ENCODE peak calls at places on chromosome 1, in five cellular contexts. One of them, this sample, is unnamed.

GRCh38 chr1:224733021-224733911 is 117.1 kb downstream of the CNIH3 start:
- DNase-seq in HCT116: no peak
- DNase-seq in K562: no peak
- DNase-seq in SK-N-SH: peak
- DNase-seq in H1: no peak
- DNase-seq in this sample: no peak

GRCh38 chr1:157274698-157275534 is 136.7 kb upstream of the ETV3 start:
- DNase-seq in HCT116: no peak
- DNase-seq in K562: peak
- DNase-seq in SK-N-SH: no peak
- DNase-seq in H1: no peak
- DNase-seq in this sample: no peak

GRCh38 chr1:11862890-11863289 is 4.1 kb upstream of the NPPB start:
- DNase-seq in HCT116: no peak
- DNase-seq in K562: no peak
- DNase-seq in SK-N-SH: no peak
- DNase-seq in H1: no peak
- DNase-seq in this sample: peak

GRCh38 chr1:7988576-7988975 is 27.1 kb downstream of the PARK7 start:
- DNase-seq in HCT116: no peak
- DNase-seq in K562: no peak
- DNase-seq in SK-N-SH: no peak
- DNase-seq in H1: no peak
- DNase-seq in this sample: no peak

GRCh38 chr1:13813398-13814012 is 113.5 kb downstream of the PRDM2 start:
- DNase-seq in HCT116: no peak
- DNase-seq in K562: peak
- DNase-seq in SK-N-SH: peak
- DNase-seq in H1: peak
- DNase-seq in this sample: peak

GRCh38 chr1:234724517-234725176 is 114.7 kb upstream of the IRF2BP2 start:
- DNase-seq in HCT116: peak
- DNase-seq in K562: peak
- DNase-seq in SK-N-SH: peak
- DNase-seq in H1: no peak
- DNase-seq in this sample: peak

GRCh38 chr1:59804301-59804700 is 10.4 kb upstream of the HOOK1 start:
- DNase-seq in HCT116: no peak
- DNase-seq in K562: no peak
- DNase-seq in SK-N-SH: no peak
- DNase-seq in H1: no peak
- DNase-seq in this sample: peak

GRCh38 chr1:230629511-230629910 is 12.8 kb upstream of the COG2 start:
- DNase-seq in HCT116: no peak
- DNase-seq in K562: no peak
- DNase-seq in SK-N-SH: no peak
- DNase-seq in H1: no peak
- DNase-seq in this sample: no peak

GRCh38 chr1:174266991-174267612 is 107.8 kb downstream of the RABGAP1L start:
- DNase-seq in HCT116: no peak
- DNase-seq in K562: no peak
- DNase-seq in SK-N-SH: no peak
- DNase-seq in H1: no peak
- DNase-seq in this sample: no peak

GRCh38 chr1:89938171-89939055 is 56.5 kb upstream of the ZNF326 start:
- DNase-seq in HCT116: no peak
- DNase-seq in K562: no peak
- DNase-seq in SK-N-SH: no peak
- DNase-seq in H1: no peak
- DNase-seq in this sample: peak

GRCh38 chr1:183282101-183282855 is 96.2 kb downstream of the LAMC2 start:
- DNase-seq in HCT116: no peak
- DNase-seq in K562: no peak
- DNase-seq in SK-N-SH: no peak
- DNase-seq in H1: no peak
- DNase-seq in this sample: no peak

GRCh38 chr1:180936110-180937011 is 23.7 kb downstream of the KIAA1614 start:
- DNase-seq in HCT116: no peak
- DNase-seq in K562: no peak
- DNase-seq in SK-N-SH: no peak
- DNase-seq in H1: no peak
- DNase-seq in this sample: no peak

GRCh38 chr1:8871539-8871935 is 6.9 kb downstream of the ENO1 start:
- DNase-seq in HCT116: no peak
- DNase-seq in K562: no peak
- DNase-seq in SK-N-SH: no peak
- DNase-seq in H1: no peak
- DNase-seq in this sample: no peak

GRCh38 chr1:101833312-101833711 is 163.4 kb downstream of the OLFM3 start:
- DNase-seq in HCT116: no peak
- DNase-seq in K562: no peak
- DNase-seq in SK-N-SH: no peak
- DNase-seq in H1: no peak
- DNase-seq in this sample: no peak

GRCh38 chr1:10446790-10447422 is 2.9 kb upstream of the CORT start:
- DNase-seq in HCT116: no peak
- DNase-seq in K562: no peak
- DNase-seq in SK-N-SH: no peak
- DNase-seq in H1: no peak
- DNase-seq in this sample: no peak

GRCh38 chr1:9809122-9809521 is 14.6 kb downstream of the CLSTN1 start:
- DNase-seq in HCT116: no peak
- DNase-seq in K562: no peak
- DNase-seq in SK-N-SH: no peak
- DNase-seq in H1: no peak
- DNase-seq in this sample: no peak

GRCh38 chr1:75615664-75616435 is 4.9 kb upstream of the SLC44A5 start:
- DNase-seq in HCT116: no peak
- DNase-seq in K562: peak
- DNase-seq in SK-N-SH: peak
- DNase-seq in H1: peak
- DNase-seq in this sample: peak

GRCh38 chr1:29602203-29602602 is 365.9 kb downstream of the PTPRU start:
- DNase-seq in HCT116: no peak
- DNase-seq in K562: peak
- DNase-seq in SK-N-SH: no peak
- DNase-seq in H1: no peak
- DNase-seq in this sample: no peak

GRCh38 chr1:8706995-8707396 is 110.4 kb downstream of the RERE start:
- DNase-seq in HCT116: no peak
- DNase-seq in K562: no peak
- DNase-seq in SK-N-SH: peak
- DNase-seq in H1: no peak
- DNase-seq in this sample: no peak

GRCh38 chr1:4253918-4254317 is 353.8 kb upstream of the C1orf174 start:
- DNase-seq in HCT116: no peak
- DNase-seq in K562: no peak
- DNase-seq in SK-N-SH: no peak
- DNase-seq in H1: no peak
- DNase-seq in this sample: no peak

GRCh38 chr1:186865253-186865652 is 36.5 kb downstream of the PLA2G4A start:
- DNase-seq in HCT116: no peak
- DNase-seq in K562: no peak
- DNase-seq in SK-N-SH: no peak
- DNase-seq in H1: no peak
- DNase-seq in this sample: no peak

GRCh38 chr1:43582162-43582566 is 51.5 kb downstream of the PTPRF start:
- DNase-seq in HCT116: peak
- DNase-seq in K562: peak
- DNase-seq in SK-N-SH: no peak
- DNase-seq in H1: no peak
- DNase-seq in this sample: peak

GRCh38 chr1:36322786-36323635 is 434 bp downstream of the EVA1B start:
- DNase-seq in HCT116: no peak
- DNase-seq in K562: peak
- DNase-seq in SK-N-SH: peak
- DNase-seq in H1: peak
- DNase-seq in this sample: peak

GRCh38 chr1:32066489-32066873 is 6.3 kb upstream of the TMEM39B start:
- DNase-seq in HCT116: peak
- DNase-seq in K562: no peak
- DNase-seq in SK-N-SH: no peak
- DNase-seq in H1: no peak
- DNase-seq in this sample: peak

GRCh38 chr1:33382651-33383415 is 48.1 kb downstream of the PHC2 start:
- DNase-seq in HCT116: no peak
- DNase-seq in K562: no peak
- DNase-seq in SK-N-SH: peak
- DNase-seq in H1: no peak
- DNase-seq in this sample: no peak

GRCh38 chr1:219427400-219427799 is 185.5 kb downstream of the ZC3H11B start:
- DNase-seq in HCT116: no peak
- DNase-seq in K562: no peak
- DNase-seq in SK-N-SH: no peak
- DNase-seq in H1: no peak
- DNase-seq in this sample: no peak

GRCh38 chr1:117575586-117576225 is 30.1 kb upstream of the TENT5C start:
- DNase-seq in HCT116: no peak
- DNase-seq in K562: no peak
- DNase-seq in SK-N-SH: no peak
- DNase-seq in H1: no peak
- DNase-seq in this sample: no peak

GRCh38 chr1:168717906-168718891 is 10.8 kb downstream of the DPT start:
- DNase-seq in HCT116: no peak
- DNase-seq in K562: no peak
- DNase-seq in SK-N-SH: no peak
- DNase-seq in H1: no peak
- DNase-seq in this sample: no peak

GRCh38 chr1:224732367-224733006 is 116.4 kb downstream of the CNIH3 start:
- DNase-seq in HCT116: no peak
- DNase-seq in K562: no peak
- DNase-seq in SK-N-SH: no peak
- DNase-seq in H1: no peak
- DNase-seq in this sample: no peak

GRCh38 chr1:242670019-242670418 is 145.5 kb upstream of the PLD5 start:
- DNase-seq in HCT116: no peak
- DNase-seq in K562: no peak
- DNase-seq in SK-N-SH: peak
- DNase-seq in H1: no peak
- DNase-seq in this sample: no peak

GRCh38 chr1:44417351-44418021 is 12.4 kb downstream of the RNF220 start:
- DNase-seq in HCT116: no peak
- DNase-seq in K562: no peak
- DNase-seq in SK-N-SH: peak
- DNase-seq in H1: peak
- DNase-seq in this sample: peak

GRCh38 chr1:46532498-46533178 is 18.8 kb downstream of the KNCN start:
- DNase-seq in HCT116: no peak
- DNase-seq in K562: peak
- DNase-seq in SK-N-SH: peak
- DNase-seq in H1: peak
- DNase-seq in this sample: peak

DNA sequence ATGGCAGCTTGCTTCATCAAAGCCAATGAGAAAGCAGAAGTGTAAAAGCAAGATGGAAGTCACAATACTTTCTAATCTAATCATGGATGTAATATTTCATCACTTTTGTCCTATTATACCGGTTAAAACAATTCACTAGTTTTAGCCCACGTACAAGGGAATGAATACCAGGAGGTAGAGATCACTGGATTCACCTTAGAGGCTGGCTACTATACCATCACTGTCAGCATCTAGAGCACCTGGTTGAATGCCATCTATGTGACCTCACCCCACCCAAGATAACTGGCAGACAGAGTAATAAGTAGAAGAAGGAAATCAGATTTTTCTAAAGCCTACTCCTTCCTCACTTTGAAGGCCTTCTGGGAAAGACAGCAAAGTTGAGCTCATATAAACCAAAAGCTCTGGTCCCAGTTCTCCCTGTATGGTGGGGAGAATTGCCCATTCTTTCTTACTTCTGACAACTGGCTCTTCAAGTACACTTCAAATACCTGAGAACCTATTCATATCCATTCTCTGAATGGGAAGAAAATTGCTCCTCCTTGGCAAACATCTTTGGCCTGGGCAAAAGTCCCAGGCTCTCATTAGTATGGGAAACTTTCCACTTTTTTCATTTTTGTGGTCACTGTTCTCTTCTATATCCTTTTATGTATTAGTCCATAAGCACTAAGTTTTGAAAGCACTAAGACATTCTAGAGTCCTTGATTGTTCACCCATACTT is 24.8 kb downstream of the HSD3B1 start:
- DNase-seq in HCT116: no peak
- DNase-seq in K562: no peak
- DNase-seq in SK-N-SH: no peak
- DNase-seq in H1: no peak
- DNase-seq in this sample: no peak
- H3K9ac ChIP-seq in HCT116: no peak
- H3K9ac ChIP-seq in K562: no peak
- H3K9ac ChIP-seq in SK-N-SH: no peak
- H3K9ac ChIP-seq in H1: no peak
- H3K9ac ChIP-seq in this sample: no peak

GRCh38 chr1:41917835-41918449 is 780 bp downstream of the HIVEP3 start:
- DNase-seq in HCT116: no peak
- DNase-seq in K562: no peak
- DNase-seq in SK-N-SH: peak
- DNase-seq in H1: peak
- DNase-seq in this sample: peak
- TF ChIP-seq MAX in HCT116: no peak
- TF ChIP-seq MAX in K562: no peak
- TF ChIP-seq MAX in SK-N-SH: no peak
- TF ChIP-seq MAX in H1: peak
- TF ChIP-seq MAX in this sample: no peak

DNA sequence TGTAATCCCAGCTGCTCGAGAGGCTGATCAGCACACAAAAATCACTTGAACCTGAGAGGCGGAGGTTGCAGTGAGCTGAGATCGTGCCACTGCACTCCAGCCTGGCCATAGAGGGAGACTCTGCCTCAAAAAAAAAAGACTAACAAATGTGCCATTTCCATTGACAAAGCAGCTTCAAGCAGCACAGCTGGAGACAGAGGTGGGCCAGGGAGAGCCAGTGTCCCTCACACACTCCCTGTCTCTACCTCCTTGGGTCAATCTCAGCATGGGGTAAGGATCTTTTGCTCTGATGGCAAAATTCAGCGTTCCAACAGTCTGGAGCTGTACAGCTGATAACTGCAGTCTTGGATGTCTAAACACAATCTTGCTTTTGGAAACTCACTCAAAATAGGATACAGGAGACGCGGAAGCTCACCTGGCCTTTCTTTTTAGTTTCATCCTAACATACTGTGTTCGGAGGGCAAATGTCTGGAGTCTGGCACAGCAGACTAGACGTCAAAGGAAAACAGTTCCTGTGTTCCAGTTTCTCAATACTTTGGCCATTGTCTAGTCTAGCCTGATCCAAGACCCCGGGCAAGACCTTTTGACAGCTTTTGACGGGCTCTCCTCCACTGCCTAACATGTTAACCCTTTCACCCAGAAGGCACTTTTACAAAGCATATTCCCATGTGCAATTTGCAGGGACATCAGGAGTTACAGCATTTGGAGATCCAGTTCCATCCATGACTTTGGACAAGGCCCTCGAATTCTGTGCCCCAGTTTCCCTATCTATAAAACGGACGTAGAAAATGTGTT is 2.9 kb downstream of the RCC2 start:
- DNase-seq in HCT116: no peak
- DNase-seq in K562: no peak
- DNase-seq in SK-N-SH: no peak
- DNase-seq in H1: no peak
- DNase-seq in this sample: peak
- H3K4me3 ChIP-seq in HCT116: peak
- H3K4me3 ChIP-seq in K562: peak
- H3K4me3 ChIP-seq in SK-N-SH: peak
- H3K4me3 ChIP-seq in H1: peak
- H3K4me3 ChIP-seq in this sample: peak

GRCh38 chr1:24202556-24202955 is 15.5 kb upstream of the IFNLR1 start:
- DNase-seq in HCT116: no peak
- DNase-seq in K562: no peak
- DNase-seq in SK-N-SH: no peak
- DNase-seq in H1: no peak
- DNase-seq in this sample: no peak
- H3K9ac ChIP-seq in HCT116: no peak
- H3K9ac ChIP-seq in K562: no peak
- H3K9ac ChIP-seq in SK-N-SH: no peak
- H3K9ac ChIP-seq in H1: no peak
- H3K9ac ChIP-seq in this sample: no peak